ENCODE peak calls at places on chromosomes 2 and 18, in five cellular contexts. I is right cardiac atrium; F is skeletal muscle cell; K is spleen; H is stimulated activated CD4-positive, alpha-beta T cell treated with anti-CD3 and anti-CD28 coated beads, Interleukin-2, amount 100 ng/mL, for 48 hours. V is an unnamed sample.

GRCh38 chr2:223954401-223954800 is 2.9 kb upstream of the MRPL44 start:
- DNase-seq in I (no peak), F (peak; percentile 82), K (no peak), H (no peak), V (no peak)

GRCh38 chr2:68770271-68771111 is 35.9 kb downstream of the ARHGAP25 start:
- DNase-seq in I (no peak), F (no peak), K (no peak), H (no peak), V (no peak)

GRCh38 chr2:73059106-73059505 is 12.4 kb downstream of the SFXN5 start:
- DNase-seq in I (no peak), F (no peak), K (no peak), H (no peak), V (no peak)

GRCh38 chr18:36676629-36677028 is 152.2 kb downstream of the TPGS2 start:
- DNase-seq in I (no peak), F (no peak), K (no peak), H (no peak), V (no peak)

GRCh38 chr2:170713280-170714155 is 1.6 kb upstream of the SP5 start:
- DNase-seq in I (no peak), F (no peak), K (no peak), H (no peak), V (no peak)

GRCh38 chr2:27977623-27978312 is 87.2 kb downstream of the BABAM2 start:
- DNase-seq in I (no peak), F (peak; percentile 86), K (no peak), H (peak; percentile 17), V (no peak)

GRCh38 chr2:25566694-25567093 is 106.7 kb downstream of the DTNB start:
- DNase-seq in I (peak; percentile 68), F (no peak), K (no peak), H (no peak), V (no peak)

GRCh38 chr2:36238126-36238525 is 117.5 kb upstream of the CRIM1 start:
- DNase-seq in I (no peak), F (no peak), K (no peak), H (no peak), V (no peak)

GRCh38 chr2:68767031-68767961 is 32.7 kb downstream of the ARHGAP25 start:
- DNase-seq in I (no peak), F (no peak), K (peak; percentile 82), H (no peak), V (no peak)